ENCODE peak calls at places on chromosomes 1 and 21, in eight cellular contexts. J is left lung; O is CD8-positive, alpha-beta memory T cell; Q is effector memory CD4-positive, alpha-beta T cell; M is fibroblast of lung; C is prostate gland; V is aorta; H is tibial artery. K is an unnamed sample.

GRCh38 chr21:17688912-17689874 is 76.5 kb upstream of the BTG3 start:
- DNase-seq in C (peak; percentile 49), J (peak; percentile 35), M (no peak), V (no peak), O (peak; percentile 70), Q (peak; percentile 29), H (no peak), K (peak; percentile 10)

GRCh38 chr1:205488074-205488723 is 16.3 kb upstream of the CDK18 start:
- DNase-seq in O (peak; percentile 62), C (peak; percentile 62), H (no peak), V (no peak), M (peak; percentile 67), Q (no peak), J (no peak), K (no peak)

GRCh38 chr1:44237721-44238457 is 24.6 kb downstream of the DMAP1 start:
- DNase-seq in Q (no peak), H (peak; percentile 31), O (no peak), C (peak; percentile 71), J (no peak), V (peak; percentile 87), M (peak; percentile 18), K (no peak)

GRCh38 chr1:53332833-53333232 is 5.0 kb upstream of the LRP8 start:
- DNase-seq in H (no peak), O (peak; percentile 17), M (no peak), C (no peak), Q (no peak), V (peak; percentile 45), J (peak; percentile 26), K (no peak)

GRCh38 chr1:17437260-17438175 is 2.0 kb downstream of the RCC2 start:
- DNase-seq in C (no peak), H (no peak), V (peak; percentile 81), J (peak; percentile 45), Q (peak; percentile 37), O (peak; percentile 71), M (peak; percentile 36), K (peak; percentile 51)

GRCh38 chr1:54314691-54315455 is 91.3 kb downstream of the SSBP3 start:
- DNase-seq in H (no peak), O (no peak), M (no peak), V (no peak), Q (no peak), C (peak; percentile 81), J (peak; percentile 76), K (peak; percentile 50)

GRCh38 chr1:6271554-6271953 is 10.7 kb upstream of the GPR153 start:
- DNase-seq in O (no peak), J (no peak), V (no peak), Q (no peak), C (no peak), M (no peak), H (no peak), K (no peak)

GRCh38 chr21:25809013-25809412 is 74.2 kb downstream of the GABPA start:
- DNase-seq in O (no peak), C (no peak), M (peak; percentile 15), V (no peak), Q (no peak), H (no peak), J (no peak), K (no peak)

GRCh38 chr1:97901017-97901658 is 19.7 kb downstream of the DPYD start:
- DNase-seq in C (no peak), O (no peak), V (no peak), J (no peak), Q (no peak), H (no peak), M (peak; percentile 53), K (no peak)

GRCh38 chr1:55965981-55966461 is 613.3 kb downstream of the PLPP3 start:
- DNase-seq in Q (no peak), V (no peak), C (peak; percentile 11), O (no peak), J (no peak), M (no peak), H (no peak), K (no peak)

GRCh38 chr1:153629971-153630370 is 1.7 kb downstream of the S100A1 start:
- DNase-seq in Q (no peak), C (no peak), J (peak; percentile 45), O (no peak), M (no peak), H (no peak), V (peak; percentile 60), K (peak; percentile 55)

GRCh38 chr1:35642472-35642955 is 1.2 kb upstream of the PSMB2 start:
- DNase-seq in Q (no peak), H (no peak), M (no peak), C (no peak), J (no peak), O (no peak), V (no peak), K (no peak)

GRCh38 chr1:5913078-5913845 is 79.0 kb downstream of the NPHP4 start:
- DNase-seq in V (peak; percentile 26), Q (no peak), C (no peak), H (no peak), J (peak; percentile 13), O (no peak), M (no peak), K (no peak)

GRCh38 chr1:84834419-84835064 is 58.5 kb downstream of the LPAR3 start:
- DNase-seq in Q (no peak), J (no peak), V (no peak), O (no peak), C (peak; percentile 73), H (no peak), M (peak; percentile 59), K (no peak)

GRCh38 chr1:2941040-2941439 is 80.2 kb upstream of the ACTRT2 start:
- DNase-seq in H (no peak), O (no peak), C (no peak), V (no peak), M (no peak), Q (no peak), J (no peak), K (no peak)

GRCh38 chr1:2939041-2939552 is 82.2 kb upstream of the ACTRT2 start:
- DNase-seq in C (no peak), H (no peak), J (no peak), V (peak; percentile 57), M (no peak), O (no peak), Q (no peak), K (peak; percentile 32)

GRCh38 chr1:2942410-2942809 is 78.9 kb upstream of the ACTRT2 start:
- DNase-seq in V (peak; percentile 75), O (no peak), Q (no peak), M (no peak), C (no peak), J (no peak), H (no peak), K (no peak)

GRCh38 chr1:2941907-2942306 is 79.4 kb upstream of the ACTRT2 start:
- DNase-seq in C (no peak), V (peak; percentile 70), O (no peak), J (no peak), H (no peak), M (no peak), Q (no peak), K (peak; percentile 17)

GRCh38 chr1:2940178-2940577 is 81.1 kb upstream of the ACTRT2 start:
- DNase-seq in Q (no peak), C (no peak), H (no peak), V (no peak), O (no peak), M (no peak), J (no peak), K (no peak)
- H3K9me3 ChIP-seq in Q (peaks cover 4% of the 10 kb centered on the region), C (no peaks in the 10 kb centered on the region), H (peaks cover 17% of the 10 kb centered on the region), V (no peaks in the 10 kb centered on the region), O (no peaks in the 10 kb centered on the region), M (peaks cover 10% of the 10 kb centered on the region), J (no peaks in the 10 kb centered on the region), K (no peaks in the 10 kb centered on the region)

DNA sequence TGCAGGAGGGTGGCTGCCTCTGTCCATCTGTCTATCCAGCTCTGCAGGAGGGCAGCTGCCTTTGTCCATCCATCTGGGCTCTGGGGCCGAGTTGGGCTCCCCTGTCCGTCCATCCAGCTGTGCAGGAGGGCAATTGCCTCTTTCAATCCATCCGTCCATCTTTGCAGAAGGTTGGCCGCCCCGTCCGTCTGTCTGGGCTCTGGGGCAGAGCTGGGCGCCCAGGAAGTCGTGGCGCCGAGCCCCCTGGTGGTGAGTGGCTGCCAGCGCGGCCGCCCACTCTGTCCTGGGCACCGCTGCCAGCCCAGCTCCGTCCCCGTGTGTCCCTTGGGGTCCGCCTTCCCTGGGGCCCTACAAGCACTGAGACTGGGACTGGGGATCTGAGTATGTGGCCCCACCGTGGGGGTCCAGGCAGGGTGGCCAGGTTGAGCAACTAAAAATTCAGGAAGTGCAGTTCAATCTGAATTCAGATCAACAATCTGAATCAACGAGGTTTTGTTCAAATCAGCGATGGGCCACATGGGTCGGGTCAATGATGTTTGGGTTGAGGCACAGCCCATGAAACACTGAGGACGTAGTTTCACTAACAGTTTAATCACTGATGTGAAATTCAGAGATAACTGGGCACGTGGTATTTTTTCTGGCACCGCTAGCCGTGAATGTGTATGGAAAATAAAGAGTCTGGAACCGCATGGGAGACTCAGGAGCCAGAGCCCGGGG is 99.1 kb upstream of the ACTRT2 start:
- DNase-seq in V (no peak), Q (no peak), C (no peak), O (no peak), H (no peak), J (no peak), M (no peak), K (no peak)
- H3K27ac ChIP-seq in V (no peak overlapping the region), Q (no peak overlapping the region), C (no peak overlapping the region), O (no peak overlapping the region), H (peak overlapping the region; percentile 46), J (no peak overlapping the region), M (no peak overlapping the region), K (no peak overlapping the region)

GRCh38 chr1:241857131-241857530 is 9.1 kb downstream of the EXO1 start:
- DNase-seq in M (no peak), O (no peak), J (no peak), C (no peak), Q (no peak), V (no peak), H (no peak), K (no peak)
- H3K4me1 ChIP-seq in M (no peaks in the 10 kb centered on the region), O (no peaks in the 10 kb centered on the region), J (no peaks in the 10 kb centered on the region), C (no peaks in the 10 kb centered on the region), Q (no peaks in the 10 kb centered on the region), V (no peaks in the 10 kb centered on the region), H (no peaks in the 10 kb centered on the region), K (no peaks in the 10 kb centered on the region)

GRCh38 chr1:4090976-4091660 is 191.0 kb upstream of the C1orf174 start:
- DNase-seq in C (no peak), M (no peak), Q (no peak), O (peak; percentile 21), V (no peak), J (no peak), H (no peak), K (no peak)

GRCh38 chr1:4089421-4090175 is 189.5 kb upstream of the C1orf174 start:
- DNase-seq in M (no peak), Q (no peak), V (no peak), C (no peak), J (no peak), H (no peak), O (no peak), K (no peak)

GRCh38 chr1:4091996-4092395 is 191.9 kb upstream of the C1orf174 start:
- DNase-seq in V (no peak), J (no peak), Q (no peak), O (no peak), H (no peak), C (no peak), M (no peak), K (no peak)

GRCh38 chr1:4088676-4089075 is 188.6 kb upstream of the C1orf174 start:
- DNase-seq in H (no peak), Q (no peak), O (no peak), J (no peak), M (no peak), C (no peak), V (peak; percentile 53), K (no peak)

GRCh38 chr1:4090556-4090955 is 190.5 kb upstream of the C1orf174 start:
- DNase-seq in J (no peak), V (no peak), Q (no peak), M (no peak), C (no peak), H (no peak), O (peak; percentile 41), K (no peak)
- H3K9me3 ChIP-seq in J (no peaks in the 10 kb centered on the region), V (peaks cover 17% of the 10 kb centered on the region), Q (no peaks in the 10 kb centered on the region), M (no peaks in the 10 kb centered on the region), C (no peaks in the 10 kb centered on the region), H (peaks cover 4% of the 10 kb centered on the region), O (no peaks in the 10 kb centered on the region), K (no peaks in the 10 kb centered on the region)